ENCODE peak calls at places on chromosomes 3 and 15, in eight cellular contexts. One of them, this sample, is unnamed.

GRCh38 chr15:91963051-91963450 is 109.5 kb downstream of the SLCO3A1 start:
- DNase-seq in astrocyte: no peak
- DNase-seq in stomach: no peak
- DNase-seq in A549: no peak
- DNase-seq in upper lobe of right lung: no peak
- DNase-seq in lower lobe of right lung: no peak
- DNase-seq in IMR-90: no peak
- DNase-seq in H1: no peak
- DNase-seq in this sample: no peak

GRCh38 chr3:174822320-174822719 is 36.8 kb upstream of the NAALADL2 start:
- DNase-seq in IMR-90: no peak
- DNase-seq in stomach: no peak
- DNase-seq in H1: no peak
- DNase-seq in lower lobe of right lung: no peak
- DNase-seq in A549: no peak
- DNase-seq in upper lobe of right lung: no peak
- DNase-seq in astrocyte: no peak
- DNase-seq in this sample: peak; percentile 84

GRCh38 chr15:66800584-66801235 is 98.7 kb downstream of the SMAD6 start:
- DNase-seq in upper lobe of right lung: no peak
- DNase-seq in lower lobe of right lung: no peak
- DNase-seq in stomach: no peak
- DNase-seq in H1: no peak
- DNase-seq in astrocyte: peak; percentile 15
- DNase-seq in A549: no peak
- DNase-seq in IMR-90: no peak
- DNase-seq in this sample: no peak

GRCh38 chr15:61344293-61344692 is 115.2 kb upstream of the RORA start:
- DNase-seq in IMR-90: no peak
- DNase-seq in lower lobe of right lung: no peak
- DNase-seq in H1: no peak
- DNase-seq in A549: no peak
- DNase-seq in astrocyte: no peak
- DNase-seq in stomach: no peak
- DNase-seq in upper lobe of right lung: no peak
- DNase-seq in this sample: no peak

GRCh38 chr3:69967156-69967555 is 32.4 kb upstream of the SAMMSON start:
- DNase-seq in H1: no peak
- DNase-seq in lower lobe of right lung: no peak
- DNase-seq in stomach: no peak
- DNase-seq in A549: no peak
- DNase-seq in upper lobe of right lung: no peak
- DNase-seq in astrocyte: no peak
- DNase-seq in IMR-90: no peak
- DNase-seq in this sample: no peak

GRCh38 chr3:58306662-58307286 is 454 bp downstream of the HTD2 start:
- DNase-seq in lower lobe of right lung: peak; percentile 56
- DNase-seq in upper lobe of right lung: peak; percentile 67
- DNase-seq in H1: no peak
- DNase-seq in astrocyte: peak; percentile 26
- DNase-seq in stomach: peak; percentile 30
- DNase-seq in A549: peak; percentile 49
- DNase-seq in IMR-90: peak; percentile 30
- DNase-seq in this sample: no peak

GRCh38 chr15:81256916-81257315 is 60.2 kb downstream of the IL16 start:
- DNase-seq in upper lobe of right lung: no peak
- DNase-seq in IMR-90: peak; percentile 73
- DNase-seq in astrocyte: peak; percentile 31
- DNase-seq in lower lobe of right lung: no peak
- DNase-seq in A549: no peak
- DNase-seq in stomach: no peak
- DNase-seq in H1: no peak
- DNase-seq in this sample: peak; percentile 78

GRCh38 chr3:127589600-127590281 is 792 bp downstream of the TPRA1 start:
- DNase-seq in stomach: no peak
- DNase-seq in A549: no peak
- DNase-seq in upper lobe of right lung: peak; percentile 82
- DNase-seq in IMR-90: no peak
- DNase-seq in H1: no peak
- DNase-seq in lower lobe of right lung: peak; percentile 65
- DNase-seq in astrocyte: no peak
- DNase-seq in this sample: peak; percentile 90

GRCh38 chr3:143793971-143794370 is 54.3 kb downstream of the SLC9A9 start:
- DNase-seq in upper lobe of right lung: no peak
- DNase-seq in IMR-90: no peak
- DNase-seq in A549: no peak
- DNase-seq in H1: no peak
- DNase-seq in lower lobe of right lung: no peak
- DNase-seq in astrocyte: no peak
- DNase-seq in stomach: no peak
- DNase-seq in this sample: no peak

GRCh38 chr3:128453521-128454309 is 13.0 kb downstream of the DNAJB8 start:
- DNase-seq in lower lobe of right lung: no peak
- DNase-seq in IMR-90: no peak
- DNase-seq in astrocyte: no peak
- DNase-seq in upper lobe of right lung: no peak
- DNase-seq in A549: no peak
- DNase-seq in H1: no peak
- DNase-seq in stomach: no peak
- DNase-seq in this sample: no peak

DNA sequence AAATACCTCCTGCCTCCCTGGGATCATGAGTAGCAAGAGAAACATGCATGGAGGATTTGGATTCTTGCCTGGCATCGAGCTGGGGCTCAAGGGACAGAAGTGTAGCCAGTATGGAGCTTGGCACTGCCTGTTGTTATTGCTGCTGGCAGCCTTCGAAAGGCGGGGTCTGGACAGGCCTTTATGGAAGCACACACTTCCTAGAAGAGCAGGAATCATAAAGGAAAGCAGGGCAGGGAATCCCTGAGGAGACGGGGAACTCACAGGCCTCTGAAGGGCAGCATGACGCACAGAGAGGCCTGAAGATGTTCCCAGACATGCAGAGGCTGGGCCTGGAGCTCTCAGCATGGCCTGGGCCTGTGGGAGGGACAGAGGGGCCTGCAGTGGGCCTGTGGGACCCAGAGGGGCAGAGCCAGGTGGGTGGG is 18.6 kb upstream of the SLC41A3 start:
- DNase-seq in A549: no peak
- DNase-seq in stomach: no peak
- DNase-seq in lower lobe of right lung: no peak
- DNase-seq in IMR-90: peak; percentile 19
- DNase-seq in upper lobe of right lung: no peak
- DNase-seq in H1: no peak
- DNase-seq in astrocyte: peak; percentile 22
- DNase-seq in this sample: peak; percentile 93
- H3K27ac ChIP-seq in A549: no peak overlapping the region
- H3K27ac ChIP-seq in stomach: peak overlapping the region; percentile 60
- H3K27ac ChIP-seq in lower lobe of right lung: no peak overlapping the region
- H3K27ac ChIP-seq in IMR-90: no peak overlapping the region
- H3K27ac ChIP-seq in upper lobe of right lung: no peak overlapping the region
- H3K27ac ChIP-seq in H1: no peak overlapping the region
- H3K27ac ChIP-seq in astrocyte: no peak overlapping the region
- H3K27ac ChIP-seq in this sample: peak overlapping the region; percentile 86

GRCh38 chr3:132629928-132630327 is 29.7 kb downstream of the ACAD11 start:
- DNase-seq in upper lobe of right lung: no peak
- DNase-seq in astrocyte: peak; percentile 80
- DNase-seq in H1: no peak
- DNase-seq in IMR-90: peak; percentile 82
- DNase-seq in A549: no peak
- DNase-seq in lower lobe of right lung: no peak
- DNase-seq in stomach: no peak
- DNase-seq in this sample: peak; percentile 90

GRCh38 chr3:132626955-132627354 is 29.9 kb downstream of the ACKR4 start:
- DNase-seq in astrocyte: no peak
- DNase-seq in upper lobe of right lung: no peak
- DNase-seq in A549: no peak
- DNase-seq in H1: no peak
- DNase-seq in stomach: no peak
- DNase-seq in lower lobe of right lung: no peak
- DNase-seq in IMR-90: no peak
- DNase-seq in this sample: no peak

GRCh38 chr3:132630612-132631011 is 29.0 kb downstream of the ACAD11 start:
- DNase-seq in H1: no peak
- DNase-seq in IMR-90: no peak
- DNase-seq in stomach: no peak
- DNase-seq in A549: no peak
- DNase-seq in astrocyte: no peak
- DNase-seq in lower lobe of right lung: no peak
- DNase-seq in upper lobe of right lung: no peak
- DNase-seq in this sample: peak; percentile 57

GRCh38 chr3:132625613-132626012 is 28.5 kb downstream of the ACKR4 start:
- DNase-seq in astrocyte: no peak
- DNase-seq in upper lobe of right lung: no peak
- DNase-seq in H1: no peak
- DNase-seq in IMR-90: no peak
- DNase-seq in lower lobe of right lung: no peak
- DNase-seq in A549: no peak
- DNase-seq in stomach: no peak
- DNase-seq in this sample: peak; percentile 43

DNA sequence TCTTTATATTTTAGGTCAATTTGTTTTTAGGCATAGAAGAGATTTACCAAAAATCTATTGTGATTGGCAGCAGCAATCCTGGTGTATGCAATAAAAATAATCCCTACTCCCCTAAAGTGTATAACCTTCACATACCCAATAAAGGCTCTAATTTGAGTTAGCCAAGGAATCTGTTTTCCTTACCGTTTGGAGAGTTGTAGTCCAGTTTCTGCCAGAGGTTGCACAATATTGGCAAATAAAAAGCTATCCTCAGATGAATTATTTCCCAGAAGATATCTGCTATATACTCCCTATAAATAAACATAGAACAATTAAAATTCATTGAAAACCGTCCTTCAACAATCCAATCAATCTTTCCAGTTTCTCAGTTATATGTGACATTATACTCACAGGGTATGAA is 31.1 kb downstream of the ACKR4 start:
- DNase-seq in astrocyte: no peak
- DNase-seq in H1: no peak
- DNase-seq in IMR-90: no peak
- DNase-seq in upper lobe of right lung: no peak
- DNase-seq in lower lobe of right lung: no peak
- DNase-seq in A549: no peak
- DNase-seq in stomach: no peak
- DNase-seq in this sample: no peak
- TF ChIP-seq CTCF in astrocyte: no peak
- TF ChIP-seq CTCF in H1: no peak
- TF ChIP-seq CTCF in IMR-90: no peak
- TF ChIP-seq CTCF in upper lobe of right lung: no peak
- TF ChIP-seq CTCF in lower lobe of right lung: no peak
- TF ChIP-seq CTCF in A549: no peak
- TF ChIP-seq CTCF in stomach: no peak
- TF ChIP-seq CTCF in this sample: no peak

DNA sequence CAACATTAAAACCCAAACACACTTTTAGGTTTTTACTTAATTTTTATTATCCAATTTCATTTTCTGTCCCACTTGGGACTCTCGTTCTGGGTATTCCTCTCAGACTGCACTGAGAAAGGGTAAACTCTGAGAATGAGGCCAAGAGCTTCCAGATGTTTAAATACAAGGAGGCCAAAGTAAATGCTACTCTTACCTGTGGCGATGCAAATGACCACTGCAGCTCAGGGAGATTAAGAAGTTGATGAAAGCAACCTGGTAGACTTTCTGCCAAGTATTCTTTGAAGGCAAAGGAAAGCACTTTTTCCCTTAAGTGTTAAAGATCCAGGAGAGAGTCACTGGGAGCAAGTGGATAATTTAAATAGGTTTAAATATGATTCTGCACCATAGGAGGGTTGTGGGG is 39.1 kb downstream of the NPTN start:
- DNase-seq in upper lobe of right lung: no peak
- DNase-seq in stomach: no peak
- DNase-seq in IMR-90: no peak
- DNase-seq in A549: no peak
- DNase-seq in lower lobe of right lung: no peak
- DNase-seq in astrocyte: no peak
- DNase-seq in H1: no peak
- DNase-seq in this sample: no peak
- H3K4me1 ChIP-seq in upper lobe of right lung: peaks cover 30% of the 10 kb centered on the region
- H3K4me1 ChIP-seq in stomach: peaks cover 45% of the 10 kb centered on the region
- H3K4me1 ChIP-seq in IMR-90: peaks cover 15% of the 10 kb centered on the region
- H3K4me1 ChIP-seq in A549: no peaks in the 10 kb centered on the region
- H3K4me1 ChIP-seq in lower lobe of right lung: peaks cover 56% of the 10 kb centered on the region
- H3K4me1 ChIP-seq in astrocyte: no peaks in the 10 kb centered on the region
- H3K4me1 ChIP-seq in H1: peaks cover 9% of the 10 kb centered on the region
- H3K4me1 ChIP-seq in this sample: peaks cover 33% of the 10 kb centered on the region

GRCh38 chr15:77816983-77817382 is 184.3 kb upstream of the LINGO1 start:
- DNase-seq in stomach: no peak
- DNase-seq in H1: no peak
- DNase-seq in IMR-90: no peak
- DNase-seq in upper lobe of right lung: no peak
- DNase-seq in astrocyte: no peak
- DNase-seq in A549: no peak
- DNase-seq in lower lobe of right lung: no peak
- DNase-seq in this sample: no peak
- H3K27ac ChIP-seq in stomach: no peak overlapping the region
- H3K27ac ChIP-seq in H1: no peak overlapping the region
- H3K27ac ChIP-seq in IMR-90: no peak overlapping the region
- H3K27ac ChIP-seq in upper lobe of right lung: no peak overlapping the region
- H3K27ac ChIP-seq in astrocyte: no peak overlapping the region
- H3K27ac ChIP-seq in A549: no peak overlapping the region
- H3K27ac ChIP-seq in lower lobe of right lung: no peak overlapping the region
- H3K27ac ChIP-seq in this sample: no peak overlapping the region